ENCODE peak calls at places on chromosomes 12 and 14, in nine cellular contexts. N is Kasumi-1; Q is mucosa of descending colon; O is glomerular endothelial cell; E is right lobe of liver; C is IMR-90; R is stimulated activated CD4-positive, alpha-beta T cell treated with anti-CD3 and anti-CD28 coated beads, Interleukin-1b, Interleukin-23, amount 100 ng/mL, for 1 hour; B is AG09319; P is iPS-NIHi11. V is an unnamed sample.

GRCh38 chr12:82842480-82842879 is 155.8 kb downstream of the TMTC2 start:
- DNase-seq in N (no peak), R (no peak), O (no peak), C (no peak), E (no peak), B (no peak), P (no peak), Q (no peak), V (no peak)

GRCh38 chr12:101697197-101697929 is at the start of gene CHPT1:
- DNase-seq in B (no peak), C (peak; percentile 38), N (peak; percentile 59), P (peak; percentile 89), R (peak; percentile 37), E (peak; percentile 83), O (no peak), Q (peak; percentile 88), V (peak; percentile 59)

GRCh38 chr14:76810953-76811400 is 1.7 kb downstream of the ANGEL1 start:
- DNase-seq in C (peak; percentile 34), E (no peak), R (no peak), Q (no peak), O (no peak), N (peak; percentile 51), P (peak; percentile 27), B (peak; percentile 18), V (no peak)

GRCh38 chr12:10613334-10614055 is at the start of gene MAGOHB:
- DNase-seq in Q (peak; percentile 97), N (peak; percentile 80), B (peak; percentile 92), P (peak; percentile 94), R (peak; percentile 100), E (peak; percentile 93), C (peak; percentile 96), O (peak; percentile 80), V (peak; percentile 87)

GRCh38 chr12:131829351-131829794 is 1.2 kb downstream of the MMP17 start:
- DNase-seq in B (no peak), Q (peak; percentile 57), O (no peak), N (no peak), C (no peak), P (no peak), R (no peak), E (no peak), V (no peak)

GRCh38 chr14:105299654-105300541 is 903 bp downstream of the BRF1 start:
- DNase-seq in O (no peak), C (no peak), P (no peak), Q (peak; percentile 74), E (no peak), N (peak; percentile 20), R (no peak), B (no peak), V (no peak)

GRCh38 chr14:37021406-37021805 is 151.0 kb downstream of the SLC25A21 start:
- DNase-seq in Q (no peak), O (no peak), C (no peak), R (no peak), N (no peak), P (no peak), E (no peak), B (no peak), V (no peak)

GRCh38 chr12:88996389-88996788 is 355.9 kb downstream of the DUSP6 start:
- DNase-seq in R (no peak), C (no peak), N (no peak), P (no peak), O (no peak), E (no peak), Q (no peak), B (no peak), V (no peak)

GRCh38 chr12:50246873-50247612 is 36.3 kb downstream of the LIMA1 start:
- DNase-seq in B (peak; percentile 87), C (peak; percentile 99), O (no peak), Q (peak; percentile 84), N (peak; percentile 62), P (peak; percentile 56), E (peak; percentile 65), R (no peak), V (no peak)

GRCh38 chr14:77516111-77516510 is 17.5 kb upstream of the ISM2 start:
- DNase-seq in O (no peak), Q (no peak), B (no peak), C (peak; percentile 16), R (no peak), P (no peak), N (no peak), E (no peak), V (no peak)

GRCh38 chr14:60204104-60204842 is 39.1 kb upstream of the DHRS7 start:
- DNase-seq in P (no peak), R (no peak), N (no peak), Q (no peak), O (no peak), B (no peak), E (no peak), C (no peak), V (no peak)

GRCh38 chr12:52049286-52049685 is 2.0 kb upstream of the NR4A1 start:
- DNase-seq in E (no peak), Q (no peak), R (no peak), P (no peak), N (no peak), C (no peak), O (no peak), B (no peak), V (no peak)

GRCh38 chr12:7512528-7512927 is 9.0 kb upstream of the CD163 start:
- DNase-seq in O (no peak), C (peak; percentile 69), E (peak; percentile 66), N (no peak), R (no peak), B (peak; percentile 66), Q (no peak), P (no peak), V (no peak)

GRCh38 chr14:73489481-73490175 is 1.1 kb upstream of the RIOX1 start:
- DNase-seq in E (no peak), P (no peak), Q (no peak), O (no peak), B (no peak), N (no peak), C (no peak), R (no peak), V (no peak)

GRCh38 chr12:94710933-94711332 is 60.6 kb upstream of the TMCC3 start:
- DNase-seq in B (no peak), E (no peak), R (no peak), P (peak; percentile 56), N (peak; percentile 56), Q (no peak), C (peak; percentile 4), O (no peak), V (no peak)

GRCh38 chr14:33839193-33840076 is 111.4 kb downstream of the EGLN3 start:
- DNase-seq in Q (no peak), P (peak; percentile 62), N (peak; percentile 59), R (no peak), B (peak; percentile 24), E (peak; percentile 27), C (peak; percentile 40), O (peak; percentile 18), V (peak; percentile 32)

GRCh38 chr14:106844608-106845285 is 1318.4 kb downstream of the TMEM121 start:
- DNase-seq in P (no peak), C (no peak), E (peak; percentile 76), N (peak; percentile 84), O (no peak), Q (peak; percentile 90), B (no peak), R (no peak), V (no peak)

GRCh38 chr12:2455410-2455809 is 339.4 kb upstream of the FKBP4 start:
- DNase-seq in O (no peak), N (no peak), C (no peak), P (no peak), B (no peak), R (no peak), Q (no peak), E (no peak), V (no peak)

GRCh38 chr12:115830633-115831032 is 446.9 kb downstream of the MED13L start:
- DNase-seq in C (no peak), B (no peak), E (no peak), O (no peak), P (no peak), Q (no peak), R (no peak), N (no peak), V (no peak)

GRCh38 chr12:75706786-75707605 is 195.6 kb upstream of the KRR1 start:
- DNase-seq in P (no peak), E (no peak), Q (no peak), C (peak; percentile 93), R (no peak), N (peak; percentile 42), O (peak; percentile 75), B (no peak), V (no peak)

GRCh38 chr14:105168496-105168978 is at the start of gene JAG2:
- DNase-seq in C (no peak), N (peak; percentile 29), E (peak; percentile 54), P (peak; percentile 83), R (no peak), B (no peak), Q (no peak), O (no peak), V (peak; percentile 53)

GRCh38 chr14:66508846-66509621 is 1.1 kb downstream of the GPHN start:
- DNase-seq in R (peak; percentile 31), C (peak; percentile 15), N (no peak), O (no peak), Q (peak; percentile 73), B (no peak), E (peak; percentile 63), P (peak; percentile 38), V (no peak)

GRCh38 chr14:80477388-80478160 is 266.3 kb upstream of the DIO2 start:
- DNase-seq in P (no peak), R (no peak), E (no peak), Q (no peak), O (no peak), B (no peak), N (no peak), C (peak; percentile 71), V (no peak)

GRCh38 chr14:73744874-73745529 is 30.8 kb upstream of the PNMA1 start:
- DNase-seq in P (no peak), E (no peak), B (no peak), R (no peak), C (no peak), O (no peak), N (no peak), Q (peak; percentile 88), V (no peak)

GRCh38 chr14:52948039-52948438 is 2.8 kb downstream of the FERMT2 start:
- DNase-seq in C (no peak), R (no peak), E (no peak), P (no peak), Q (no peak), B (no peak), O (no peak), N (no peak), V (no peak)

GRCh38 chr12:106758349-106758951 is 16.0 kb upstream of the RIC8B start:
- DNase-seq in B (no peak), N (no peak), O (no peak), E (no peak), C (no peak), R (no peak), P (no peak), Q (no peak), V (no peak)

GRCh38 chr12:107884769-107885694 is 110.5 kb downstream of the ASCL4 start:
- DNase-seq in O (peak; percentile 9), P (peak; percentile 71), N (peak; percentile 83), R (no peak), B (peak; percentile 19), E (peak; percentile 46), C (peak; percentile 49), Q (no peak), V (peak; percentile 37)

GRCh38 chr12:77377116-77377515 is 311.7 kb upstream of the E2F7 start:
- DNase-seq in C (peak; percentile 5), N (peak; percentile 44), Q (no peak), O (no peak), B (no peak), P (no peak), R (no peak), E (no peak), V (no peak)

GRCh38 chr12:111215891-111216290 is 153.0 kb downstream of the PHETA1 start:
- DNase-seq in P (no peak), Q (no peak), E (no peak), R (no peak), B (no peak), O (no peak), N (no peak), C (no peak), V (no peak)

GRCh38 chr14:92846162-92846897 is 52.2 kb downstream of the GOLGA5 start:
- DNase-seq in Q (no peak), O (no peak), R (no peak), E (no peak), N (peak; percentile 70), P (no peak), C (peak; percentile 82), B (no peak), V (no peak)

GRCh38 chr12:74365178-74365964 is 172.3 kb upstream of the ATXN7L3B start:
- DNase-seq in B (peak; percentile 27), P (peak; percentile 13), R (no peak), N (no peak), O (peak; percentile 23), E (no peak), C (peak; percentile 33), Q (no peak), V (no peak)

V was measured in anterior cingulate cortex.